ENCODE peak calls at places on chromosome 4, in six cellular contexts. A is BE2C, I is posterior cingulate gyrus, T is ovary, G is cardiac muscle cell, S is uterus. C is an unnamed sample.

GRCh38 chr4:119543794-119544193 is 84.8 kb downstream of the PDE5A start:
- DNase-seq in T (no peak), I (no peak), G (no peak), S (no peak), A (no peak), C (no peak)

GRCh38 chr4:15955670-15956069 is 7.3 kb downstream of the FGFBP2 start:
- DNase-seq in S (no peak), G (peak), T (no peak), I (no peak), A (no peak), C (no peak)

GRCh38 chr4:70133473-70133872 is 20.6 kb upstream of the PRR27 start:
- DNase-seq in I (no peak), T (no peak), G (no peak), A (no peak), S (no peak), C (no peak)

GRCh38 chr4:184252136-184253071 is 34.7 kb upstream of the ENPP6 start:
- DNase-seq in G (no peak), T (no peak), A (no peak), S (no peak), I (no peak), C (no peak)

GRCh38 chr4:125013891-125014290 is 300.9 kb upstream of the FAT4 start:
- DNase-seq in S (no peak), I (no peak), G (no peak), A (no peak), T (no peak), C (no peak)

GRCh38 chr4:107792691-107793090 is 32.0 kb upstream of the SGMS2 start:
- DNase-seq in G (no peak), T (no peak), I (no peak), S (no peak), A (no peak), C (no peak)

GRCh38 chr4:20192754-20193521 is 58.8 kb upstream of the SLIT2 start:
- DNase-seq in I (no peak), T (no peak), A (no peak), G (peak), S (no peak), C (no peak)

GRCh38 chr4:5378002-5378401 is 326.7 kb downstream of the STK32B start:
- DNase-seq in G (no peak), S (no peak), T (no peak), A (peak), I (no peak), C (no peak)

GRCh38 chr4:54073481-54073880 is 9.1 kb upstream of the CHIC2 start:
- DNase-seq in T (no peak), A (no peak), I (no peak), S (no peak), G (peak), C (no peak)

GRCh38 chr4:25161599-25161960 is 1.3 kb upstream of the SEPSECS start:
- DNase-seq in I (no peak), T (no peak), G (no peak), S (no peak), A (no peak), C (no peak)

GRCh38 chr4:119647558-119647957 is 19.0 kb upstream of the PDE5A start:
- DNase-seq in T (no peak), I (no peak), G (no peak), A (no peak), S (no peak), C (no peak)

GRCh38 chr4:38723726-38724506 is 58.9 kb downstream of the TLR10 start:
- DNase-seq in A (no peak), I (no peak), S (no peak), T (no peak), G (peak), C (no peak)

GRCh38 chr4:142307857-142308256 is 538.2 kb downstream of the INPP4B start:
- DNase-seq in G (no peak), T (no peak), I (no peak), A (no peak), S (no peak), C (no peak)

GRCh38 chr4:76200771-76201224 is 12.8 kb downstream of the SCARB2 start:
- DNase-seq in G (no peak), S (no peak), A (no peak), I (no peak), T (no peak), C (no peak)

GRCh38 chr4:6885953-6886557 is 23.6 kb upstream of the TBC1D14 start:
- DNase-seq in T (no peak), I (no peak), G (peak), A (no peak), S (peak), C (peak)

GRCh38 chr4:43339435-43339834 is 446.9 kb downstream of the GRXCR1 start:
- DNase-seq in A (no peak), I (no peak), S (no peak), G (peak), T (no peak), C (no peak)

GRCh38 chr4:153471691-153472080 is 5.5 kb downstream of the TMEM131L start:
- DNase-seq in I (no peak), T (no peak), S (no peak), A (no peak), G (no peak), C (no peak)

GRCh38 chr4:163087805-163088204 is 78.9 kb downstream of the NAF1 start:
- DNase-seq in I (no peak), A (no peak), S (no peak), G (no peak), T (no peak), C (no peak)

GRCh38 chr4:16222957-16223527 is 3.2 kb downstream of the TAPT1 start:
- DNase-seq in S (no peak), A (no peak), G (peak), I (no peak), T (no peak), C (no peak)

GRCh38 chr4:78652282-78652876 is 100.8 kb downstream of the ANXA3 start:
- DNase-seq in A (no peak), T (no peak), G (peak), S (peak), I (no peak), C (no peak)

GRCh38 chr4:38323141-38323634 is 340.8 kb upstream of the KLF3 start:
- DNase-seq in S (no peak), I (no peak), A (no peak), G (no peak), T (no peak), C (no peak)

GRCh38 chr4:81622028-81622427 is 150.3 kb upstream of the RASGEF1B start:
- DNase-seq in A (no peak), T (no peak), S (no peak), I (no peak), G (no peak), C (no peak)

GRCh38 chr4:75251547-75251946 is 262.7 kb downstream of the RCHY1 start:
- DNase-seq in A (no peak), G (no peak), I (no peak), T (no peak), S (no peak), C (no peak)

GRCh38 chr4:4401049-4401448 is 14.1 kb downstream of the NSG1 start:
- DNase-seq in G (no peak), A (peak), I (no peak), T (no peak), S (no peak), C (no peak)

GRCh38 chr4:24557036-24558022 is 27.0 kb downstream of the DHX15 start:
- DNase-seq in A (no peak), S (no peak), G (peak), T (no peak), I (no peak), C (no peak)

C was measured in coronary artery.